ENCODE peak calls at places on chromosomes 5 and 9, in seven cellular contexts. P is CD8-positive, alpha-beta T cell; F is dorsolateral prefrontal cortex; J is fibroblast of pulmonary artery; M is HFFc6; N is choroid plexus epithelial cell; Q is foreskin fibroblast. I is an unnamed sample.

GRCh38 chr5:79535477-79536192 is 21.7 kb upstream of the HOMER1 start:
- DNase-seq in P (no peak), F (no peak), J (no peak), M (peak), N (peak), Q (no peak), I (peak)

GRCh38 chr5:56951131-56951945 is 585 bp downstream of the MIER3 start:
- DNase-seq in P (peak), F (peak), J (no peak), M (no peak), N (peak), Q (no peak), I (peak)

GRCh38 chr9:73980754-73981153 is 516.4 kb upstream of the RORB start:
- DNase-seq in P (no peak), F (no peak), J (no peak), M (no peak), N (no peak), Q (no peak), I (no peak)

GRCh38 chr5:180594311-180595045 is 3.2 kb upstream of the SCGB3A1 start:
- DNase-seq in P (peak), F (no peak), J (no peak), M (no peak), N (no peak), Q (no peak), I (no peak)

GRCh38 chr9:21993007-21993406 is 1.2 kb downstream of the CDKN2A start:
- DNase-seq in P (no peak), F (no peak), J (no peak), M (no peak), N (no peak), Q (no peak), I (no peak)

GRCh38 chr5:9401786-9402472 is 143.9 kb downstream of the SEMA5A start:
- DNase-seq in P (no peak), F (no peak), J (peak), M (no peak), N (peak), Q (peak), I (peak)

GRCh38 chr5:179534431-179534830 is 15.9 kb upstream of the RUFY1 start:
- DNase-seq in P (no peak), F (no peak), J (no peak), M (no peak), N (no peak), Q (no peak), I (no peak)

GRCh38 chr9:94922691-94923107 is 196.2 kb downstream of the AOPEP start:
- DNase-seq in P (no peak), F (no peak), J (peak), M (no peak), N (peak), Q (no peak), I (peak)

GRCh38 chr9:102974530-102974929 is 20.6 kb upstream of the CYLC2 start:
- DNase-seq in P (no peak), F (no peak), J (no peak), M (no peak), N (no peak), Q (no peak), I (peak)

GRCh38 chr9:121599186-121599871 is 52.1 kb upstream of the DAB2IP start:
- DNase-seq in P (no peak), F (peak), J (peak), M (no peak), N (no peak), Q (no peak), I (peak)

GRCh38 chr9:79382468-79382867 is 189.3 kb upstream of the TLE4 start:
- DNase-seq in P (no peak), F (no peak), J (no peak), M (peak), N (no peak), Q (no peak), I (peak)

GRCh38 chr9:93673271-93673843 is 97.0 kb downstream of the PHF2 start:
- DNase-seq in P (peak), F (peak), J (peak), M (peak), N (no peak), Q (no peak), I (no peak)

GRCh38 chr9:97769208-97769607 is 72.1 kb upstream of the XPA start:
- DNase-seq in P (no peak), F (no peak), J (no peak), M (peak), N (no peak), Q (no peak), I (no peak)

GRCh38 chr9:17052626-17053025 is 82.2 kb upstream of the CNTLN start:
- DNase-seq in P (no peak), F (no peak), J (no peak), M (no peak), N (no peak), Q (no peak), I (no peak)

GRCh38 chr9:8156336-8156735 is 356.8 kb upstream of the DMAC1 start:
- DNase-seq in P (no peak), F (no peak), J (no peak), M (no peak), N (no peak), Q (no peak), I (no peak)

GRCh38 chr5:74576941-74577456 is 63.5 kb downstream of the ENC1 start:
- DNase-seq in P (no peak), F (no peak), J (peak), M (peak), N (peak), Q (peak), I (no peak)

GRCh38 chr9:95580812-95581761 is 64.3 kb upstream of the PTCH1 start:
- DNase-seq in P (no peak), F (no peak), J (no peak), M (no peak), N (no peak), Q (no peak), I (no peak)

GRCh38 chr5:178080056-178080455 is 33.3 kb upstream of the N4BP3 start:
- DNase-seq in P (no peak), F (no peak), J (no peak), M (no peak), N (no peak), Q (no peak), I (no peak)

GRCh38 chr5:54990751-54991349 is 5.5 kb upstream of the ESM1 start:
- DNase-seq in P (no peak), F (no peak), J (peak), M (peak), N (peak), Q (peak), I (peak)

GRCh38 chr9:76756273-76756650 is 8.0 kb upstream of the PCA3 start:
- DNase-seq in P (no peak), F (peak), J (peak), M (peak), N (peak), Q (peak), I (peak)
- TF ChIP-seq CTCF in P (no peak), F (peak), J (peak), M (peak), N (peak), Q (no peak), I (no peak)

DNA sequence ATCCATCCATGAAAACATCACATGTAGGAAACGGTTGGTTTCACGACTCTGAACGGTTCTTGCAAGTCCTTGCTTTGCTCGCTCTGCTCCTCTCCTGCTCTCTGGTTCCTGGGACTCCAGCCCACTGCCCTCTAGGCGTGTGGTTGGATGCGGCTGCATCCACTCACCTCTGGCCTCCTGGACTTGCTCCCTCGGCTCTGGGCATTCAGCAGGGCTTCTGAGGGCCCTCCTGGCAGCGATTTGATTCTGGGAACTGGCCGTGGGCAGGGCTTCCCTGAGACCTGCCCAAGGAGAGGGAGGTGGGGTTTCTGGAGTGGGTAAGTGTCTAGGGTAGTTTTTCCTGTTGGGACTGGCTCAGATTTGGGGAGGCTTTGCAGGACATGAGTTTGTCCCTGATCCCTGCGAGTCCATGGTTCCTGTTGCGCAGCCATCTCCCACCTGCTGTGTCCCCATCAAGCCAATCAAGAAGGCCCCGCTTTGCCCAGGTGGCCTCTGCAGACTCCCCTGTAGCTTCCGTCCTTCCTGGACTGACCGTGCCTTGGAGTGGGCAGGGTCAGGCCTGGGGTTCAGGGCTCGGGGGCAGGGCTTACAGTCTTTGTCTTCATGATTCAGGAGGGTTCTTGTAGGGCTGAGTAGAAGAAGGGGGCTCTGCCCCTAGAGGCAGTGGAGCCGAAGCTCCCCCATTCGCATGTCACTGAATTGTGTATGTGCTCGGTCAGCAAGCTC is 192.3 kb downstream of the CACNA1B start:
- DNase-seq in P (peak), F (peak), J (no peak), M (no peak), N (no peak), Q (no peak), I (no peak)
- TF ChIP-seq CTCF in P (no peak), F (no peak), J (no peak), M (no peak), N (no peak), Q (no peak), I (no peak)

GRCh38 chr5:73312872-73313510 is 135.6 kb downstream of the FOXD1 start:
- DNase-seq in P (no peak), F (no peak), J (no peak), M (no peak), N (no peak), Q (no peak), I (no peak)

GRCh38 chr5:73311291-73312110 is 137.1 kb downstream of the FOXD1 start:
- DNase-seq in P (no peak), F (no peak), J (peak), M (peak), N (peak), Q (peak), I (peak)

GRCh38 chr5:73307645-73308346 is 134.8 kb downstream of the TMEM174 start:
- DNase-seq in P (no peak), F (no peak), J (no peak), M (no peak), N (no peak), Q (no peak), I (no peak)

GRCh38 chr5:73314395-73315195 is 134.0 kb downstream of the FOXD1 start:
- DNase-seq in P (no peak), F (no peak), J (no peak), M (no peak), N (peak), Q (no peak), I (no peak)

DNA sequence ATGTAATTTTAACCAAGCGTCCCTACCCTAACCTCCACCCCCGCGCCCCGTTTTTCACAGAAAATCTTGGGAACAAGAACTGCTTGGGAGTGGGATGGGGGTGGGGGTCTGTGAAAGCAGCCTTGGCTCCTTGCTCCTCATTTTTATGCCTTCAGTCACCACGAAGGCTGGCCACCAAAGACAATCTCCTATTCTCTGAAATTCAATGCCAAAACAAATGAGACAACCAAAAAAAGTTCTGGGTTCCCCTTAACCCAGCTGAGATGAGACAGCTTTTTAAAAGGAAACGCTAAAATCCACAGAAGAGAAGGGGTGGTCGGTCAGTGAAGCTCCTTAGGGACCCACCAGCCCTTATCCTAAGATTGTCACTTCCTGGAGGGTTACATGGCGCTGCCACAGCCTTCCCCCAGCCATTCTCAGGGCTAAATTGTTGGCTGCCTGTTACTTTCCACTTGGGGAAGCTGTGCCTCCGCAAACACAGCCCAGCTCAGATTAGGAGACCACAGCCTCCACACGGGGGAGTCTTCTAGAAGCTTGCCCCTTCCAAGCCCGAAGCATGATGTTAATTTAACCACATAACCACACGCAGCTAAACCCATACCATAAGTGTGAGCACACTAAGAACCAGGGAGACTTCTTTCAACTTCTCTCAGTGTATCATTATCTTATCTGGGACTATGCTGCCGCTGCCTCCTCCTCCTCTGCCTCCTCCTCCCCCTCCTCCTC is 136.3 kb downstream of the FOXD1 start:
- DNase-seq in P (no peak), F (no peak), J (peak), M (peak), N (peak), Q (peak), I (no peak)
- TF ChIP-seq CTCF in P (no peak), F (no peak), J (peak), M (peak), N (peak), Q (peak), I (no peak)

DNA sequence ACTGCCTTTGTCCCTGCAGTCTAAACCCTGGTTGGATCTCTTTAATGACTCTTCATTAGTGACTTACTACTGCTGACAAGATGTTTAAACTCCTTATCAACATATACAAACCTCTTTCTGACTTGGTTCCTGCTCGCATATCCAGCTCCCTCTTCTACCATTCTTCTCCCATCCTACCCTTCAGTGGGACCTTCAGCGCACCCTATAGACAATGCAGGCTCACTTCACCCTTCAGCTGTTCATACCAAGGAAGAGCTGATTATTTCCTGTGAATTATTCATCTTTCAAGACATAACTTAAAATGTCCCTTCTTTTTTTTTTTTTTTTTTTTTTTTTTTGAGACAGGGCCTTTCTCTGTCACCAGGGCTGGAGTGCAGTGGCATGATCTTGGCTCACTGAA is 436.5 kb downstream of the KIAA0825 start:
- DNase-seq in P (no peak), F (no peak), J (no peak), M (peak), N (peak), Q (no peak), I (peak)
- TF ChIP-seq CTCF in P (no peak), F (no peak), J (peak), M (peak), N (peak), Q (no peak), I (no peak)

GRCh38 chr5:82494942-82495341 is 216.8 kb upstream of the RPS23 start:
- DNase-seq in P (no peak), F (no peak), J (peak), M (peak), N (peak), Q (peak), I (peak)
- TF ChIP-seq CTCF in P (no peak), F (no peak), J (peak), M (peak), N (no peak), Q (peak), I (peak)

I was measured in MCF 10A.